ENCODE peak calls at places on chromosomes 4 and X, in eight cellular contexts. B, F, K, J, U, M, I and D are unnamed samples.

GRCh38 chrX:153775293-153775595 is 5.6 kb upstream of the SRPK3 start:
- DNase-seq in U (no peak), K (no peak), B (no peak), F (no peak), J (no peak), I (no peak), M (no peak), D (no peak)

GRCh38 chr4:151486166-151486565 is 77.2 kb downstream of the FHIP1A start:
- DNase-seq in K (no peak), I (peak), F (peak), J (no peak), M (peak), B (peak), U (peak), D (no peak)

GRCh38 chr4:88033309-88033708 is 25.9 kb downstream of the PKD2 start:
- DNase-seq in I (peak), K (no peak), F (peak), J (peak), M (peak), B (peak), U (peak), D (peak)

GRCh38 chrX:153700967-153701366 is 13.2 kb downstream of the SLC6A8 start:
- DNase-seq in F (no peak), B (no peak), I (no peak), M (no peak), U (no peak), J (no peak), K (no peak), D (no peak)

GRCh38 chrX:153991013-153991580 is 18.5 kb downstream of the TMEM187 start:
- DNase-seq in K (no peak), M (no peak), B (no peak), U (no peak), F (no peak), J (no peak), I (no peak), D (no peak)

GRCh38 chrX:16653424-16653823 is 3.5 kb downstream of the S100G start:
- DNase-seq in J (no peak), F (no peak), I (peak), K (peak), B (peak), U (no peak), M (no peak), D (peak)

GRCh38 chr4:48483777-48484493 is 792 bp downstream of the SLC10A4 start:
- DNase-seq in B (peak), J (peak), F (no peak), M (no peak), I (no peak), K (peak), U (no peak), D (no peak)

GRCh38 chrX:42129541-42129940 is 206.2 kb upstream of the CASK start:
- DNase-seq in U (no peak), B (no peak), K (no peak), J (no peak), F (no peak), M (no peak), I (no peak), D (no peak)

GRCh38 chr4:176565044-176565443 is 227.7 kb downstream of the VEGFC start:
- DNase-seq in K (no peak), J (peak), F (no peak), I (peak), U (no peak), M (no peak), B (peak), D (no peak)

GRCh38 chr4:182973421-182974340 is 56.5 kb upstream of the DCTD start:
- DNase-seq in U (peak), K (no peak), F (peak), B (no peak), I (peak), M (peak), J (no peak), D (no peak)

GRCh38 chrX:65266482-65266881 is 268.1 kb downstream of the LAS1L start:
- DNase-seq in M (no peak), K (no peak), U (no peak), J (no peak), F (no peak), B (no peak), I (no peak), D (no peak)

GRCh38 chr4:30720021-30720655 is at the start of gene PCDH7:
- DNase-seq in U (no peak), J (peak), K (peak), M (peak), I (peak), B (peak), F (peak), D (peak)

GRCh38 chr4:87032884-87033533 is 98.2 kb downstream of the AFF1 start:
- DNase-seq in B (peak), M (peak), J (no peak), U (peak), I (peak), F (peak), K (no peak), D (peak)

GRCh38 chrX:130878350-130879341 is 24.4 kb downstream of the ENOX2 start:
- DNase-seq in K (no peak), U (peak), M (peak), J (peak), B (peak), F (peak), I (peak), D (peak)

GRCh38 chrX:131572372-131573014 is 28.6 kb downstream of the OR13H1 start:
- DNase-seq in J (peak), F (no peak), K (no peak), I (no peak), U (no peak), M (no peak), B (no peak), D (no peak)

GRCh38 chr4:100162027-100162685 is 28.1 kb downstream of the DDIT4L start:
- DNase-seq in J (no peak), B (no peak), U (no peak), I (peak), M (no peak), K (no peak), F (no peak), D (no peak)

GRCh38 chr4:159966741-159967140 is 863.9 kb downstream of the RAPGEF2 start:
- DNase-seq in J (no peak), K (no peak), I (no peak), U (no peak), M (no peak), B (no peak), F (no peak), D (no peak)

GRCh38 chrX:136555694-136556093 is 23.7 kb downstream of the VGLL1 start:
- DNase-seq in M (no peak), B (no peak), J (no peak), K (no peak), F (no peak), U (no peak), I (no peak), D (no peak)

GRCh38 chrX:34223574-34223973 is 91.5 kb upstream of the FAM47A start:
- DNase-seq in U (no peak), F (no peak), J (no peak), I (no peak), B (no peak), K (no peak), M (no peak), D (no peak)

GRCh38 chr4:47809654-47810203 is 28.1 kb downstream of the CORIN start:
- DNase-seq in I (no peak), M (no peak), J (no peak), F (no peak), B (no peak), U (no peak), K (no peak), D (no peak)

GRCh38 chr4:61427818-61428495 is 227.8 kb downstream of the ADGRL3 start:
- DNase-seq in J (no peak), M (no peak), U (no peak), B (no peak), F (no peak), I (peak), K (no peak), D (peak)

GRCh38 chr4:95066011-95066410 is 308.3 kb downstream of the BMPR1B start:
- DNase-seq in K (no peak), I (no peak), B (no peak), U (no peak), J (no peak), M (peak), F (no peak), D (peak)

GRCh38 chrX:27675493-27675892 is 85.3 kb downstream of the DCAF8L2 start:
- DNase-seq in K (no peak), F (peak), U (peak), M (peak), I (peak), B (peak), J (peak), D (peak)

GRCh38 chrX:47169273-47169672 is 24.3 kb downstream of the RBM10 start:
- DNase-seq in B (no peak), K (no peak), U (no peak), I (no peak), M (no peak), F (no peak), J (no peak), D (no peak)

GRCh38 chr4:125836597-125837195 is 521.9 kb downstream of the FAT4 start:
- DNase-seq in U (no peak), K (no peak), M (peak), F (peak), B (no peak), J (no peak), I (peak), D (no peak)

GRCh38 chrX:133048751-133049150 is 48.2 kb downstream of the USP26 start:
- DNase-seq in J (no peak), K (no peak), M (no peak), B (no peak), F (no peak), U (no peak), I (no peak), D (no peak)

GRCh38 chr4:55650483-55650882 is 14.4 kb upstream of the NMU start:
- DNase-seq in I (no peak), B (no peak), K (no peak), J (no peak), U (no peak), M (no peak), F (no peak), D (no peak)

GRCh38 chrX:85052636-85053343 is 49.1 kb downstream of the APOOL start:
- DNase-seq in K (no peak), B (peak), J (peak), U (peak), F (peak), I (peak), M (peak), D (peak)

GRCh38 chrX:85365370-85365995 is 14.0 kb downstream of the POF1B start:
- DNase-seq in B (no peak), I (no peak), M (no peak), K (no peak), U (no peak), F (no peak), J (no peak), D (peak)

GRCh38 chr4:53974561-53974960 is 89.8 kb downstream of the CHIC2 start:
- DNase-seq in M (no peak), F (peak), J (no peak), K (no peak), B (no peak), U (peak), I (peak), D (no peak)

GRCh38 chr4:93776386-93777080 is 52.0 kb upstream of the ATOH1 start:
- DNase-seq in U (no peak), F (peak), B (peak), K (no peak), M (peak), J (peak), I (peak), D (peak)

DNA sequence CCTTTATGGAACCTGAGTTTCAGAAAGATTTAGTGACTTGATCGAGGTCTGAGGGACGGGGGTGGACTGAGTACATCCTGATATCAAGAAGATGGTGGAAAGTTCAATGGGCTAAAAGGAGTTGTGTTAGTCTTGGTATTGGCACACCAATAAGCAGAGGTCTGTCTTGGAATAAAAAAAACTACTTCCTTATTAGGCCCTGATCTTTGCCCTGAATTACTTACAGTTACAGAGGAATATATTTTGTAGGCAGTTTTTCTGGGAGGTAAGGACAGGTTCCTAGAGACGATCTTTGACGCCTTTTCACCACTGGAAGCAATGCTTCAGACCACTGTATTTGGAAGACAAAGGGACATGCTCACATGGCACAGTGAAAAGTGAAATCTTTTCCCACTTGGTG is 673 bp upstream of the XK start:
- DNase-seq in U (no peak), J (peak), M (no peak), K (no peak), F (no peak), B (no peak), I (no peak), D (no peak)
- H3K4me3 ChIP-seq in U (no peak), J (peak), M (no peak), K (no peak), F (no peak), B (no peak), I (no peak), D (no peak)

DNA sequence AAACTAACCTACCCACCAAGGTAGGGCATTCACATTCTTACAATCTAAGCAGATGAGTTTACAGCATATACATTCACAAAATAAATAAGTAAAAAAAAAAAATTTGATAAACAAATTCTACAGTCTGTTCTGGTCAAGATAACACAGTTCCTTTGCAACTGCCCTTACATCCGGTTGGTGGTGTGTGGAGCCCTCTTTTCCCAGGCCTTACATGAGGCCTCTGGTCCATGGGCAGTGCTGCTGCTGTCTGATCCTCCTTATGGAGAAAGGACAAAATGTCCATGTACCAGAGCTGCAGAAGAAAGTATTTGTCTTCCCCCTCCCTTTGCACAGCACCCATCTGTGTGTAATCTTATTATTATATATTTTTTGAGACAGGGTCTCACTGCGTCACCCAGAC is 2.2 kb upstream of the SEPTIN11 start:
- DNase-seq in B (no peak), I (peak), M (peak), J (no peak), U (no peak), K (no peak), F (peak), D (no peak)
- TF ChIP-seq CTCF in B (no peak), I (no peak), M (peak), J (no peak), U (no peak), K (no peak), F (peak), D (no peak)

DNA sequence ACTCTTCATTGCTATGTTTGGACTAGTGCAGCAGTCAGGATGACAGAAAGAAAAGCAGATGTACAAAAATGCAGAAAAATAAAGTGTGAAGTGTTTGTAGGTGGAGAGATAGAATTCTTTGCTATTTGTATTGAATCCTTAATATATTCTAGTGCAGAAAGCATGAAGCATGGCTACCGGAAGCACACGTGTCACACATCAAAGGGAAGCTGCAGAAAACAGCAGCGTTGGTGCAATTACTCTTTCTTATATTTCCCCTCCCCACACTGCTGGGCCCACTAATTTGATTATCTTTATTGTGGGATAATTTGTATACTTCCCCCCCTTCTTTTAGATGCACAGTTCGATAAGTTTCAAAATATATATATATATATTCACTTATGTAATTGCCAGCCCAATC is 35.9 kb upstream of the TAPT1 start:
- DNase-seq in J (no peak), M (no peak), K (no peak), B (no peak), F (no peak), I (no peak), U (no peak), D (no peak)
- H3K4me3 ChIP-seq in J (no peak), M (no peak), K (no peak), B (no peak), F (no peak), I (no peak), U (no peak), D (no peak)

GRCh38 chrX:56233682-56234081 is 1.5 kb downstream of the KLF8 start:
- DNase-seq in M (peak), B (peak), U (peak), I (peak), K (peak), F (peak), J (peak), D (peak)
- TF ChIP-seq CTCF in M (no peak), B (peak), U (no peak), I (no peak), K (no peak), F (no peak), J (no peak), D (peak)

GRCh38 chr4:184849184-184849583 is 23.4 kb upstream of the ACSL1 start:
- DNase-seq in I (peak), F (no peak), J (no peak), B (no peak), M (no peak), U (no peak), K (no peak), D (no peak)

GRCh38 chr4:184853385-184853784 is 27.6 kb upstream of the ACSL1 start:
- DNase-seq in F (no peak), J (no peak), U (no peak), K (no peak), M (no peak), B (no peak), I (no peak), D (no peak)

GRCh38 chr4:184851200-184851541 is 25.4 kb upstream of the ACSL1 start:
- DNase-seq in K (no peak), M (peak), B (no peak), I (peak), F (peak), U (no peak), J (no peak), D (peak)

GRCh38 chr4:184848510-184848909 is 22.7 kb upstream of the ACSL1 start:
- DNase-seq in F (no peak), U (no peak), M (no peak), B (no peak), J (no peak), I (no peak), K (no peak), D (no peak)

GRCh38 chr4:184850431-184851199 is 24.8 kb upstream of the ACSL1 start:
- DNase-seq in B (no peak), I (no peak), K (no peak), J (no peak), M (no peak), U (no peak), F (no peak), D (no peak)
- H3K4me3 ChIP-seq in B (no peak), I (no peak), K (no peak), J (no peak), M (no peak), U (no peak), F (no peak), D (no peak)

GRCh38 chr4:45668086-45668485 is 455.8 kb downstream of the GABRG1 start:
- DNase-seq in M (no peak), I (no peak), F (no peak), U (no peak), B (no peak), K (no peak), J (no peak), D (no peak)
- TF ChIP-seq CTCF in M (no peak), I (no peak), F (no peak), U (no peak), B (no peak), K (no peak), J (no peak), D (no peak)

GRCh38 chrX:49166914-49167739 is 4.6 kb downstream of the MAGIX start:
- DNase-seq in M (peak), J (no peak), I (peak), U (peak), B (peak), K (peak), F (peak), D (peak)

GRCh38 chrX:49165901-49166881 is 3.6 kb downstream of the MAGIX start:
- DNase-seq in U (peak), K (peak), J (no peak), M (peak), B (peak), F (peak), I (peak), D (peak)

GRCh38 chrX:49164589-49165360 is 2.2 kb downstream of the MAGIX start:
- DNase-seq in B (no peak), U (no peak), F (no peak), M (no peak), K (no peak), I (no peak), J (no peak), D (no peak)

GRCh38 chrX:49163555-49164419 is 1.2 kb downstream of the MAGIX start:
- DNase-seq in K (peak), F (peak), U (peak), I (peak), B (peak), M (peak), J (peak), D (peak)

GRCh38 chrX:49167740-49168108 is 4.0 kb upstream of the PLP2 start:
- DNase-seq in M (no peak), U (no peak), J (no peak), B (no peak), K (no peak), I (no peak), F (no peak), D (no peak)
- H3K4me3 ChIP-seq in M (peak), U (peak), J (no peak), B (peak), K (no peak), I (peak), F (peak), D (peak)

GRCh38 chrX:151852294-151852693 is 60.4 kb upstream of the MAGEA4 start:
- DNase-seq in J (no peak), K (peak), U (no peak), M (no peak), I (no peak), F (no peak), B (no peak), D (no peak)
- TF ChIP-seq CTCF in J (no peak), K (no peak), U (no peak), M (no peak), I (no peak), F (no peak), B (no peak), D (no peak)

GRCh38 chr4:84496356-84497219 is 2.5 kb downstream of the NKX6-1 start:
- DNase-seq in F (peak), B (peak), M (no peak), I (no peak), K (peak), U (no peak), J (no peak), D (no peak)
- H3K4me3 ChIP-seq in F (no peak), B (no peak), M (peak), I (no peak), K (no peak), U (no peak), J (no peak), D (no peak)

DNA sequence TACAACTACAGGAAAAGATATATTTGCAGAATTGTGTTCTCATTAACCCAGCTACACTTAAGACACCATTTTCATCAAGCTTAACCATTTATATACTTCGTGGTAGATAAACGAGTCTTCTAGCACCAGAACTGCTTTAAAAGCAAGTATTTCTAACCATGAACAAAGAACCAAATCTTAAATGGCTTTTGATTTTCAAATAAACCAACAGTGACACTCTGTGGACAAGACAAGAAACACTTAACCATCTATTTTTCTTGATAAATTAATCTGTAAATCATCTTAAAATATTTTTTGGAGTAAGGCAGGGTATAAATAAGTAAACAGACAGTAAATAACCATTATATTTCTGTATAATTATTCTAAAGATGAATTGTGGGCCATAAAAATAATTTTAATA is 10.2 kb downstream of the BEND2 start:
- DNase-seq in J (peak), K (no peak), I (peak), U (peak), B (peak), M (peak), F (peak), D (peak)
- TF ChIP-seq CTCF in J (peak), K (no peak), I (no peak), U (no peak), B (no peak), M (peak), F (no peak), D (no peak)